ENCODE peak calls at places on chromosomes 12 and 14, in seven cellular contexts. P is H54, Q is lower leg skin, X is uterus, B is A549, N is gastrocnemius medialis, W is GM12892. H is an unnamed sample.

GRCh38 chr12:67299936-67300335 is 30.8 kb downstream of the CAND1 start:
- DNase-seq in P (no peak), Q (no peak), X (no peak), B (no peak), N (no peak), W (no peak), H (no peak)

GRCh38 chr14:80584638-80585505 is 356.7 kb downstream of the CEP128 start:
- DNase-seq in P (no peak), Q (no peak), X (no peak), B (peak), N (no peak), W (no peak), H (no peak)

GRCh38 chr12:53944209-53944608 is 5.6 kb downstream of the HOXC13 start:
- DNase-seq in P (no peak), Q (no peak), X (no peak), B (no peak), N (no peak), W (no peak), H (no peak)

GRCh38 chr12:11059784-11060183 is 2.3 kb downstream of the TAS2R46 start:
- DNase-seq in P (no peak), Q (no peak), X (no peak), B (no peak), N (no peak), W (no peak), H (no peak)

GRCh38 chr14:63343878-63344277 is 25.1 kb upstream of the GPHB5 start:
- DNase-seq in P (no peak), Q (no peak), X (no peak), B (no peak), N (no peak), W (no peak), H (no peak)

GRCh38 chr14:24086193-24086955 is 7.7 kb upstream of the PCK2 start:
- DNase-seq in P (no peak), Q (no peak), X (no peak), B (no peak), N (no peak), W (no peak), H (no peak)

GRCh38 chr14:94648801-94649200 is 36.6 kb downstream of the SERPINA3 start:
- DNase-seq in P (no peak), Q (no peak), X (no peak), B (no peak), N (no peak), W (no peak), H (no peak)

GRCh38 chr12:65838330-65838976 is 14.2 kb downstream of the HMGA2 start:
- DNase-seq in P (no peak), Q (no peak), X (no peak), B (no peak), N (no peak), W (no peak), H (no peak)

GRCh38 chr12:122276242-122276641 is 9.9 kb upstream of the VPS33A start:
- DNase-seq in P (no peak), Q (no peak), X (no peak), B (no peak), N (no peak), W (no peak), H (no peak)

GRCh38 chr14:105685003-105685402 is 158.6 kb downstream of the TMEM121 start:
- DNase-seq in P (no peak), Q (no peak), X (no peak), B (no peak), N (no peak), W (no peak), H (no peak)

GRCh38 chr14:105879867-105880561 is 353.6 kb downstream of the TMEM121 start:
- DNase-seq in P (no peak), Q (no peak), X (peak), B (no peak), N (no peak), W (no peak), H (no peak)

GRCh38 chr12:92363295-92364146 is 217.9 kb upstream of the BTG1 start:
- DNase-seq in P (no peak), Q (peak), X (peak), B (no peak), N (peak), W (no peak), H (no peak)

GRCh38 chr12:47767197-47767724 is 5.8 kb upstream of the SLC48A1 start:
- DNase-seq in P (no peak), Q (no peak), X (no peak), B (peak), N (no peak), W (no peak), H (no peak)

GRCh38 chr12:110449799-110450497 is at the start of gene ARPC3:
- DNase-seq in P (peak), Q (peak), X (peak), B (peak), N (peak), W (peak), H (peak)
- TF ChIP-seq POLR2A in P (peak), Q (no peak), X (peak), B (peak), N (peak), W (peak), H (peak)

GRCh38 chr14:54343276-54344121 is 53.3 kb upstream of the CDKN3 start:
- DNase-seq in P (no peak), Q (no peak), X (no peak), B (no peak), N (peak), W (no peak), H (no peak)
- TF ChIP-seq POLR2A in P (no peak), Q (no peak), X (no peak), B (no peak), N (no peak), W (no peak), H (no peak)

DNA sequence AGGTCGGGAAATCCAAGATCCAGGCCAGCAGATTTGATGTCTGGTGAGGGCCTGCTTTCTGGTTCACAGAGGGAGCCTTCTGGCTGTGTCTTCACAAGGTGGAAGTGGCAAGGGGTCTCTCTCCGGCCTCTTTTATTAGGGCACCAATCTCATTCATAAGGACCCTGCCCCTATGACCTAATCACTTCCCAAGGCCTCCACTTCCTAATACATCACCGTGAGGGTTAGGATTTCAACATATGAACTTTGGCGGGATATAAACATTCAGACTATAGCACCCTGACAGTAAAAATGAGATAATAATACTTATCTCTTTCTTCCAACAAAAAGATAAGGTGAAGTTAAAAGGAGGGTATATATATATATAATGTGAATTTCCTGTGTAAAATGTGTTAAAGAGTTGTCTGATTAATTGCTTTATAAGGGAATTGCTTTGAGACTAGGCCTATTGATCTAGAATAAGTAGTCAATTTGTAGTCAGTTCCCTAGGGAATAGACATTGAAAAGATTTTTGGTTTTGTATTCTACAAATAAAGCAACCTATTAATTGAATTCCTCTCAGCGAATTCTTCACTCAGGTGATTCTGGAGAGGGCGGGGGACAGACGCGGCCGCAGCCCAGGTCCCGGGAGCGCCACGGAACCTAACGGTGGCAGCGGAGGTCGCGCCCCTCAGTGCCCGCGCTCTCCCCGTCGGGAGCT is 516 bp upstream of the LGALS3 start:
- DNase-seq in P (no peak), Q (no peak), X (no peak), B (no peak), N (no peak), W (no peak), H (no peak)
- TF ChIP-seq POLR2A in P (no peak), Q (no peak), X (no peak), B (no peak), N (no peak), W (no peak), H (no peak)

DNA sequence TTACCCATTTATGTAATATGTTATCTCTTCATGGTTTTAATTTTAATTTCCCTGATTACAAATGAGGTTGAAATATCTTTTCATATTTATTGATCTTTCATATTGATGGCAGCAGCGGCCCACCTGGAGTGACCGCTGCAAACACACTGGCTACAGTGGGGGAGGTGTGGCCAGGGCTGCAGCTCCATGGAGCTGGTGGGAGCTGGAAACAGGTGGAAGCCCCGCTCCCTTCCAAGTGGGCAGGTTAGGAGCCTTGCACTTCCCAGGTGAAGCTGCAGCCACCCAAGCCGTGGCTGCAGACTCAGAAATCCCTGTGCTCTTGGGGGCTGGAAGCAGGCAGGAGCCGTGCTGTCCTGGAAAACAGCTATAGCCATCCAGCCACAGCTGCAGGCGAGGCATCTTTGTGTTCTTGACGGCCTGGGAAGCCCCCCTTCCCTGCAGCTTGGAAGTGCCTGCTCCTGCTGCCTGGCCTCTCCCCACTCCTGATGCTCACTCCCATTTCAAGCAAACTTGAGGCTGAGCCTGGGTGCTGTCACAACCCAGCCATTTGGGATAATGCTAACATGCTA is 201.1 kb downstream of the TMEM117 start:
- DNase-seq in P (no peak), Q (no peak), X (no peak), B (no peak), N (no peak), W (no peak), H (no peak)
- TF ChIP-seq POLR2A in P (no peak), Q (no peak), X (no peak), B (no peak), N (no peak), W (no peak), H (no peak)

DNA sequence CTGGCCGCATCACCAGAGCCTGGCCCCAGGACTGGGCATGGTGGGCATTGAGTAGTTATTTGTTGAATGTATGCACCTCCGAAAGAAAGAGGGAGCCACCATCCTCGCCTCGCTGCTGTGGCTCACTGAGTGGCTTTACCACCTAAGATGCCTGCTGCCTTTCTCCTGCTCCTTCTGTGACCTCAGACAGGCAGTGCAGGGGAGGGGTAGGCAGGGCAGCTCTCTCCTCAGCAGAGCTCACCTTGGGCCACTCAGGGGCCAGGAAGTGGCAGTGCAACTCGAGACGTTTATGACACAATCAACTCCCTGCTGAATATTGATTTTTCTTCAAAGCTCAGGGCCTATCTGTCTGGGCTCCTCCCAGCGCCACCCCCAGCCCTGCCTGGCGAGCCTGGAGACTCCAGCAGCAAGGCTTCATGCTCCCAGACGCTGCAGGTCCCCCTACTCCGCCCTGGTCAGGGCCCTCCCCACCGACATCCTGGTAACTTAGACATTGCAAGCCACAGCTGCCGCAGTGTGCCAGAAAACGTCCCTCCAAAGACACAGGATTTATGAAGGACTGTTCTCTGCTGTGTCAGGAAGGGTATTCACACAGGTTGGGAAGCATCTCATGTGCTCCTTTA is 84.3 kb upstream of the DIO3 start:
- DNase-seq in P (peak), Q (no peak), X (peak), B (peak), N (no peak), W (no peak), H (no peak)
- TF ChIP-seq POLR2A in P (no peak), Q (no peak), X (no peak), B (peak), N (no peak), W (no peak), H (no peak)

DNA sequence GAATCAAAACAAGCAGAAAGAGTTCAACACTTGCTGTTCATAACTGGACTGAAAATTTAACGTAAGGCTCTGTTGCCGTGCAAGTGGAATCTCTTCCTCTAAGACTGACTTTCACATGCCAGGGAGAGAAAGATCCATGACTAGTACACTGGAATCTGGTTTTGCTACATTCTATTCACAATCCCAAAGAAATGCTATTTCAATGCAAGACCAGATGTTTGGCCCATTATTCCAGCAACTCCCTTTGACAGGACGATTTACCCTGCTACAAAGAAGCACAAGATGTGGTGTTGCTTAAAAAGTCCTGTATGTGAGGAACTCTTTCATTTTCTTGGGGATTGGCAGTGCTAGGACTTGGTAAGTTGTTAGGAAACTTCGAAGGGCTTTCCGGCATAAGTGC is 17.4 kb downstream of the RFC5 start:
- DNase-seq in P (no peak), Q (no peak), X (no peak), B (no peak), N (no peak), W (no peak), H (no peak)
- TF ChIP-seq POLR2A in P (no peak), Q (no peak), X (no peak), B (no peak), N (no peak), W (peak), H (no peak)

GRCh38 chr14:100348779-100349708 is 25.9 kb downstream of the SLC25A47 start:
- DNase-seq in P (no peak), Q (no peak), X (no peak), B (no peak), N (no peak), W (no peak), H (no peak)
- TF ChIP-seq POLR2A in P (no peak), Q (no peak), X (no peak), B (no peak), N (no peak), W (no peak), H (no peak)

DNA sequence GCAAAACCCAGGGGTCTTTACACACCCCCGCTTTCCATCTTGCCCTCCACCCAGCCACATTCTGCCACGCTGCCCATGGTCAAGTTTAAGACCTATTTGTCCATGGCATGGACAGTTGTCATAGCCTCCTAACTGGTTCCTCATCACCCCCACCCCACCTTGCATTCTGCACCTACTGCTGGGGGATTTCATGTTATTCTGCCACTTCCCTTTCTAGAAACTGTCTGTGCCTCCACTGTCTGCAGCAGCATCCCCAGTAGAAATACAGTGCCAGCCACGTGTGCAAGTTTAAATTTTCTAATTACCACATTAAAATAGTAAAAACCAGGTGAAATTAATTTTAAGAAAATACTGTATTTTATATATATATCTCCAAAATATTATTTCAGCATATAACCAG is 63.2 kb downstream of the WDR20 start:
- DNase-seq in P (no peak), Q (no peak), X (no peak), B (no peak), N (no peak), W (no peak), H (no peak)
- TF ChIP-seq POLR2A in P (no peak), Q (no peak), X (no peak), B (no peak), N (no peak), W (no peak), H (no peak)

GRCh38 chr12:38903596-38903995 is 1.8 kb downstream of the CPNE8 start:
- DNase-seq in P (no peak), Q (no peak), X (no peak), B (no peak), N (no peak), W (no peak), H (no peak)

GRCh38 chr12:38904932-38905479 is 385 bp downstream of the CPNE8 start:
- DNase-seq in P (peak), Q (peak), X (peak), B (peak), N (peak), W (peak), H (peak)

GRCh38 chr12:38907171-38907923 is 2.0 kb upstream of the CPNE8 start:
- DNase-seq in P (no peak), Q (no peak), X (no peak), B (no peak), N (no peak), W (no peak), H (no peak)

GRCh38 chr12:38906482-38907170 is 1.2 kb upstream of the CPNE8 start:
- DNase-seq in P (peak), Q (peak), X (peak), B (peak), N (peak), W (peak), H (peak)

DNA sequence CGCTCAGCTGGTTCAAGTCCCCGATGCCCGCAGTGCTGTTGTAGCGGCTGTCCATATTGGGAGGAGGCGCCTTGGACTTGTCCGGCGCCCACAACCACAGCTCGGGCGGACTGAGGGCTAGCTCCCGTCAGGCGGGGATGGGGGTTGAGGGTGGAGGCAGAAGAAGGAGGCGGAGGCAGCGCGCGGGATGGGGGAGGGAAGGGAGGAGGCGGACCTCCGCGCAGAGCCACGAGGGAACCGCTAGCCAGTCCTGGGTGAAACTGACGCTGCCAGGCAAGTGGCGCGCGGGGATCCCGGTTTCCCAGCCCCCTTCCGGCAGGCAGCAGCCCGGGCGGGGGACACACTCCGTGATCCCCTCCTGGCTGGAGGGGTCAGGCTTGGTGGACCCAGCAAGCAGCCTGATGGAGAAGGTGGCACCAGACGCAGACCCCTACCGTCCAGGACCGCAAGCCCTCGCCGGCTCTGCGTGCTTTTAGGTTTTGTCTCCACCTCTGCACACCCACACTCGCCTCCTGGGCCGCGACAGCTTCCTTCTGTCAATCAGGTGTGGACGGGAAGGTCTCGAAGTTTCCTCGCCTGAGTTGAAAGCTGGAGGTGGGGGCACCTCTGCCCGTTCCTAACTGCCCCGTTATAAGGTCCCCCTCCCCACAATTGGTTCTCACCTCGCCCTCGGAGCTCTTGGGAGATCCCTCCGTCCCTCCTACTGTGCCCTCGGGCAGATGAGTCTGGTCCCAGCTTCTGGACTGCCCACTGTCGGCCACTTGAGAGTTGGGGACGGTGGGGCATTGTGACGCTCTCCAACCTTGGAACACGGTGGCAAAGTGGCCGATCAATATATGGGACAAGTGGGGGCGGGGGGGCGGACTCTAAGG is at the start of gene CPNE8:
- DNase-seq in P (peak), Q (peak), X (peak), B (peak), N (peak), W (peak), H (peak)
- TF ChIP-seq POLR2A in P (no peak), Q (no peak), X (peak), B (peak), N (peak), W (peak), H (no peak)

GRCh38 chr14:103562385-103563088 is at the start of the genes BAG5 and COA8:
- DNase-seq in P (peak), Q (peak), X (peak), B (peak), N (peak), W (peak), H (no peak)
- TF ChIP-seq POLR2A in P (peak), Q (no peak), X (peak), B (peak), N (peak), W (peak), H (peak)

H was measured in esophagus squamous epithelium.